ENCODE peak calls at places on chromosomes 1 and 21, in six cellular contexts. I is stimulated activated CD8-positive, alpha-beta memory T cell treated with anti-CD3 and anti-CD28 coated beads, Interleukin-2, amount 100 ng/mL, for 1 hour; T is HTR-8/SVneo; L is activated T-cell treated with anti-CD3 and anti-CD28 coated beads for 1 hour; M is fibroblast of the aortic adventitia; D is heart left ventricle. B is an unnamed sample.

GRCh38 chr1:172928412-172928811 is 122.3 kb downstream of the TNFSF18 start:
- DNase-seq in T (no peak), M (peak), I (no peak), D (no peak), L (no peak), B (no peak)

GRCh38 chr1:27530192-27530591 is 40.2 kb upstream of the WASF2 start:
- DNase-seq in I (no peak), M (no peak), L (no peak), T (no peak), D (no peak), B (no peak)

GRCh38 chr1:168987330-168987729 is 119.2 kb upstream of the ATP1B1 start:
- DNase-seq in I (no peak), D (no peak), M (no peak), T (no peak), L (no peak), B (no peak)

GRCh38 chr21:42527489-42528158 is 14.0 kb downstream of the SLC37A1 start:
- DNase-seq in D (no peak), I (no peak), T (no peak), M (no peak), L (peak), B (no peak)

GRCh38 chr1:177646757-177647730 is 322.8 kb downstream of the SEC16B start:
- DNase-seq in D (no peak), M (no peak), T (no peak), I (no peak), L (no peak), B (no peak)

GRCh38 chr1:201678264-201679101 is 139.6 kb downstream of the NAV1 start:
- DNase-seq in L (no peak), M (peak), I (no peak), D (no peak), T (no peak), B (no peak)

GRCh38 chr1:205301220-205301821 is 20.2 kb downstream of the NUAK2 start:
- DNase-seq in M (peak), L (no peak), D (no peak), I (no peak), T (peak), B (peak)

GRCh38 chr1:32204943-32205361 is 519 bp upstream of the IQCC start:
- DNase-seq in I (no peak), T (no peak), D (no peak), M (no peak), L (no peak), B (peak)

GRCh38 chr1:7121622-7121988 is 336.4 kb downstream of the CAMTA1 start:
- DNase-seq in T (no peak), L (no peak), D (peak), M (no peak), I (no peak), B (no peak)

GRCh38 chr1:35561297-35561971 is 3.8 kb downstream of the NCDN start:
- DNase-seq in L (no peak), D (no peak), I (no peak), T (no peak), M (no peak), B (no peak)

GRCh38 chr1:207885129-207886032 is 25.5 kb downstream of the CD34 start:
- DNase-seq in D (peak), M (peak), T (peak), I (no peak), L (peak), B (peak)

GRCh38 chr1:103959565-103959964 is 209.9 kb downstream of the AMY1C start:
- DNase-seq in T (no peak), I (no peak), L (no peak), D (peak), M (no peak), B (no peak)

GRCh38 chr21:40200962-40201361 is 333.7 kb downstream of the PCP4 start:
- DNase-seq in M (no peak), I (no peak), T (no peak), L (no peak), D (no peak), B (no peak)

GRCh38 chr1:244154882-244155531 is 103.9 kb downstream of the ZBTB18 start:
- DNase-seq in L (no peak), I (no peak), T (no peak), M (no peak), D (no peak), B (no peak)

GRCh38 chr1:186178426-186179043 is 196.5 kb downstream of the TPR start:
- DNase-seq in L (no peak), D (no peak), T (no peak), M (no peak), I (no peak), B (no peak)

GRCh38 chr1:61807606-61808005 is 65.3 kb downstream of the PATJ start:
- DNase-seq in T (no peak), I (no peak), L (no peak), M (peak), D (no peak), B (no peak)

GRCh38 chr1:209652873-209653401 is 712 bp upstream of the LAMB3 start:
- DNase-seq in L (no peak), T (peak), M (peak), I (no peak), D (peak), B (peak)

GRCh38 chr1:30356839-30357238 is 366.5 kb downstream of the MATN1 start:
- DNase-seq in I (no peak), D (no peak), M (no peak), T (no peak), L (no peak), B (no peak)

GRCh38 chr1:185917646-185918045 is 183.5 kb downstream of the HMCN1 start:
- DNase-seq in L (no peak), M (peak), T (no peak), I (no peak), D (no peak), B (no peak)

GRCh38 chr1:93602101-93602500 is 79.5 kb downstream of the BCAR3 start:
- DNase-seq in T (no peak), I (no peak), L (no peak), M (no peak), D (no peak), B (no peak)

GRCh38 chr1:205162301-205162700 is 40.5 kb upstream of the RBBP5 start:
- DNase-seq in T (no peak), L (no peak), M (peak), I (no peak), D (no peak), B (no peak)

GRCh38 chr21:32604484-32604883 is 7.7 kb downstream of the CFAP298 start:
- DNase-seq in T (no peak), L (no peak), M (no peak), D (no peak), I (no peak), B (no peak)

GRCh38 chr21:31576428-31576827 is 83.1 kb upstream of the SOD1 start:
- DNase-seq in T (no peak), D (no peak), M (no peak), L (no peak), I (no peak), B (no peak)

GRCh38 chr1:87612966-87613365 is 284.3 kb downstream of the LMO4 start:
- DNase-seq in L (no peak), I (no peak), M (no peak), T (no peak), D (no peak), B (no peak)

GRCh38 chr1:243343970-243344749 is 88.3 kb downstream of the SDCCAG8 start:
- DNase-seq in I (no peak), T (peak), D (no peak), L (no peak), M (peak), B (no peak)

GRCh38 chr1:11558286-11558685 is 79.3 kb downstream of the DISP3 start:
- DNase-seq in M (no peak), I (no peak), T (no peak), D (no peak), L (no peak), B (no peak)

GRCh38 chr1:53295746-53296722 is 31.8 kb downstream of the LRP8 start:
- DNase-seq in L (no peak), T (no peak), D (no peak), I (no peak), M (peak), B (peak)

GRCh38 chr1:68322837-68323687 is 90.7 kb upstream of the WLS start:
- DNase-seq in L (no peak), T (no peak), I (no peak), M (peak), D (no peak), B (no peak)

GRCh38 chr1:86714159-86714558 is 9.8 kb downstream of the SH3GLB1 start:
- DNase-seq in I (no peak), T (no peak), D (no peak), M (peak), L (no peak), B (no peak)

GRCh38 chr1:216388558-216388957 is 34.7 kb downstream of the USH2A start:
- DNase-seq in I (no peak), D (no peak), M (no peak), T (no peak), L (no peak), B (no peak)

GRCh38 chr1:43009274-43009673 is 50.6 kb upstream of the SLC2A1 start:
- DNase-seq in D (no peak), M (no peak), L (no peak), I (no peak), T (no peak), B (no peak)

GRCh38 chr1:52102336-52103013 is 39.4 kb upstream of the ZFYVE9 start:
- DNase-seq in I (no peak), M (no peak), T (no peak), L (no peak), D (no peak), B (no peak)

B was measured in mucosa of descending colon.